ENCODE peak calls at places on chromosomes 11 and 22, in five cellular contexts. L, O, U, J and K are unnamed samples.

GRCh38 chr11:126997196-126997595 is 3.4 kb downstream of the KIRREL3 start:
- DNase-seq in L (no peak), O (no peak), U (no peak), J (no peak), K (no peak)

GRCh38 chr11:9700105-9700801 is 36.4 kb downstream of the SWAP70 start:
- DNase-seq in L (no peak), O (no peak), U (no peak), J (no peak), K (no peak)

GRCh38 chr22:27100789-27101188 is 443.4 kb downstream of the MIAT start:
- DNase-seq in L (no peak), O (no peak), U (no peak), J (no peak), K (no peak)

GRCh38 chr11:2462092-2462985 is 17.5 kb downstream of the KCNQ1 start:
- DNase-seq in L (no peak), O (no peak), U (no peak), J (no peak), K (no peak)

GRCh38 chr11:61787928-61788491 is 4.4 kb downstream of the TMEM258 start:
- DNase-seq in L (peak), O (peak), U (peak), J (no peak), K (peak)

GRCh38 chr11:75142714-75143419 is 8.0 kb upstream of the SLCO2B1 start:
- DNase-seq in L (peak), O (peak), U (peak), J (peak), K (peak)

GRCh38 chr11:70742553-70743291 is 344.4 kb downstream of the CTTN start:
- DNase-seq in L (no peak), O (no peak), U (no peak), J (no peak), K (no peak)

GRCh38 chr22:26322179-26322905 is 106.7 kb upstream of the ASPHD2 start:
- DNase-seq in L (peak), O (no peak), U (no peak), J (no peak), K (no peak)

GRCh38 chr11:9739108-9739507 is 75.2 kb downstream of the SWAP70 start:
- DNase-seq in L (no peak), O (no peak), U (no peak), J (no peak), K (no peak)

GRCh38 chr11:92505689-92506088 is 281.1 kb downstream of the FAT3 start:
- DNase-seq in L (no peak), O (no peak), U (no peak), J (no peak), K (no peak)

GRCh38 chr11:46480909-46481308 is 89.3 kb upstream of the CHRM4 start:
- DNase-seq in L (no peak), O (no peak), U (no peak), J (no peak), K (no peak)

GRCh38 chr11:74634537-74634936 is 42.2 kb downstream of the POLD3 start:
- DNase-seq in L (peak), O (peak), U (no peak), J (no peak), K (peak)

DNA sequence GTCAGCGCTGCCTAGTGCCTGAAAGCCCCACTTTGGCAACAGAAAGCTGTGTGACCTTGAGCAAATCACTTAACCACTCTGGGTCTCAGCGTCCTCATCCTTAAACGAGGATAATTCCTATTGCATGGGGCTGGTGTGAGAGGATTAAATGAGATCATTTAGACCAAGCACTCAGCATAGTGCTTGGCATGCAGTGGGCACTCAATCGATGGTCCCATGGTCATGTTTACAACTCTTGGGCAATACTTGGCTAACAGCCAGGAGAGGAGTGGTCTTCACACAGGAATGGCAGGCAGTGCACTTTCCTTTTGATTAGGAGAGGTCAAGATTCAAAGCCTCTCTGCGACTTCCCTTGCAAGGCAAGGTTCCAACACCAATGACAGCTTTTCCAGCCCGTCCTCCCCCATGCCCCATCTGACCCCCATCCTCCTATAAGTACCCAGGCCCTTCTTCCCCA is 14.1 kb downstream of the TNKS1BP1 start:
- DNase-seq in L (no peak), O (no peak), U (no peak), J (no peak), K (peak)
- H3K4me3 ChIP-seq in L (peak), O (peak), U (no peak), J (peak), K (peak)

GRCh38 chr22:42321908-42322561 is 51.6 kb upstream of the TCF20 start:
- DNase-seq in L (no peak), O (no peak), U (no peak), J (no peak), K (no peak)
- TF ChIP-seq REST in L (no peak), O (no peak), U (no peak), J (no peak), K (no peak)

DNA sequence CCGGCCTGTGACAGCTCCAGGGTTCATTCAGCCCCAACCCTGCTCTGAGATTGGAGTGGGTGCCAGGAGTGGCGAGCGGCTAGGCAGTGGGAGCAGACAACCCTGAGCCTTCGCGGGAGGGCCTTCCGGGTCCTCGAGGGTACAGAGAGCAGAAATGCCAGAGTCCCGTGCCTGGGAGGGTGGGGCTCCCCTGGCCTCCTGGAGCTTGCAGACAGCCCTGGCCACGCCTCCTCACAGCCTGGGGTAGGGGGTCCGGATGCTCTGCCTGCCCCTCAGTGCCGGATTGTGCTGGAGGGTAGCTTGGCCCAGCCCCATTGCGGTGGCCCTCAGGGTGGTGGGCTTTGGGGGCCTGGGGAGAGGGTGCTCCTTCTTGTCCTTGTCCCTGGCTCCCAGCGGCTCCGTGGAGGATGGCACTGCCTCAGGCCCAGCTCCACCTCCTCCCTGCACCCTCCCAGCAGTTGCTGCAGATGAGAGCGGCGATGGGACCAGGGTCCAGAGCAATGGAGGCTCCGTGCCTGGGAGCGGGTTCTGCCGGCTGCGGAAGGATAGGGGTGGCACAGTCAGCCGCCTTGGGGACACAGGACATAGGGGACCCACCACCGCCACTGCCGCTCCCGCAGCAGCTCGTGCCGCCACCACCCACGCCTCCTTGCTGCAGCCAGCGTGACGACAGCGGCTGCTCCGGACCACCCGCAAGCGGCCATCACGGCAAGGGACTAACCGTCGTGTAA is 34.9 kb upstream of the OR10G7 start:
- DNase-seq in L (no peak), O (peak), U (no peak), J (no peak), K (no peak)
- H3K4me3 ChIP-seq in L (no peak), O (peak), U (peak), J (peak), K (no peak)

GRCh38 chr11:132715041-132715440 is 817.3 kb downstream of the OPCML start:
- DNase-seq in L (no peak), O (no peak), U (no peak), J (no peak), K (no peak)
- TF ChIP-seq REST in L (no peak), O (no peak), U (no peak), J (no peak), K (no peak)